ENCODE peak calls at places on chromosomes 2 and 18, in eight cellular contexts. One of them, this sample, is unnamed.
A peak's percentile ranks its signal among the peaks of the same experiment; 100 is the strongest.

GRCh38 chr2:66134113-66134730 is 300.7 kb upstream of the MEIS1 start:
- DNase-seq in stimulated activated CD4-positive, alpha-beta T cell treated with anti-CD3 and anti-CD28 coated beads, Interleukin-2, amount 100 ng/mL, for 24 hours: no peak
- DNase-seq in glutamatergic neuron: no peak
- DNase-seq in uterus: no peak
- DNase-seq in epithelial cell of esophagus: no peak
- DNase-seq in fibroblast of pulmonary artery: no peak
- DNase-seq in choroid plexus epithelial cell: no peak
- DNase-seq in fibroblast of the conjunctiva: no peak
- DNase-seq in this sample: no peak

GRCh38 chr2:9032555-9032954 is 29.1 kb upstream of the MBOAT2 start:
- DNase-seq in stimulated activated CD4-positive, alpha-beta T cell treated with anti-CD3 and anti-CD28 coated beads, Interleukin-2, amount 100 ng/mL, for 24 hours: no peak
- DNase-seq in glutamatergic neuron: no peak
- DNase-seq in uterus: no peak
- DNase-seq in epithelial cell of esophagus: no peak
- DNase-seq in fibroblast of pulmonary artery: no peak
- DNase-seq in choroid plexus epithelial cell: no peak
- DNase-seq in fibroblast of the conjunctiva: no peak
- DNase-seq in this sample: no peak

GRCh38 chr2:16247371-16248177 is 307.2 kb downstream of the MYCN start:
- DNase-seq in stimulated activated CD4-positive, alpha-beta T cell treated with anti-CD3 and anti-CD28 coated beads, Interleukin-2, amount 100 ng/mL, for 24 hours: no peak
- DNase-seq in glutamatergic neuron: no peak
- DNase-seq in uterus: no peak
- DNase-seq in epithelial cell of esophagus: no peak
- DNase-seq in fibroblast of pulmonary artery: no peak
- DNase-seq in choroid plexus epithelial cell: no peak
- DNase-seq in fibroblast of the conjunctiva: no peak
- DNase-seq in this sample: no peak

GRCh38 chr2:46150445-46150970 is 146.7 kb upstream of the EPAS1 start:
- DNase-seq in stimulated activated CD4-positive, alpha-beta T cell treated with anti-CD3 and anti-CD28 coated beads, Interleukin-2, amount 100 ng/mL, for 24 hours: no peak
- DNase-seq in glutamatergic neuron: no peak
- DNase-seq in uterus: no peak
- DNase-seq in epithelial cell of esophagus: no peak
- DNase-seq in fibroblast of pulmonary artery: no peak
- DNase-seq in choroid plexus epithelial cell: no peak
- DNase-seq in fibroblast of the conjunctiva: no peak
- DNase-seq in this sample: no peak

GRCh38 chr2:171810409-171810993 is 83.5 kb downstream of the SLC25A12 start:
- DNase-seq in stimulated activated CD4-positive, alpha-beta T cell treated with anti-CD3 and anti-CD28 coated beads, Interleukin-2, amount 100 ng/mL, for 24 hours: no peak
- DNase-seq in glutamatergic neuron: no peak
- DNase-seq in uterus: no peak
- DNase-seq in epithelial cell of esophagus: no peak
- DNase-seq in fibroblast of pulmonary artery: peak; percentile 53
- DNase-seq in choroid plexus epithelial cell: peak; percentile 66
- DNase-seq in fibroblast of the conjunctiva: peak; percentile 24
- DNase-seq in this sample: no peak

GRCh38 chr2:28506112-28506511 is 10.3 kb downstream of the PLB1 start:
- DNase-seq in stimulated activated CD4-positive, alpha-beta T cell treated with anti-CD3 and anti-CD28 coated beads, Interleukin-2, amount 100 ng/mL, for 24 hours: no peak
- DNase-seq in glutamatergic neuron: no peak
- DNase-seq in uterus: no peak
- DNase-seq in epithelial cell of esophagus: no peak
- DNase-seq in fibroblast of pulmonary artery: no peak
- DNase-seq in choroid plexus epithelial cell: no peak
- DNase-seq in fibroblast of the conjunctiva: no peak
- DNase-seq in this sample: no peak

GRCh38 chr2:127985735-127986134 is 42.1 kb downstream of the SAP130 start:
- DNase-seq in stimulated activated CD4-positive, alpha-beta T cell treated with anti-CD3 and anti-CD28 coated beads, Interleukin-2, amount 100 ng/mL, for 24 hours: no peak
- DNase-seq in glutamatergic neuron: no peak
- DNase-seq in uterus: no peak
- DNase-seq in epithelial cell of esophagus: no peak
- DNase-seq in fibroblast of pulmonary artery: no peak
- DNase-seq in choroid plexus epithelial cell: no peak
- DNase-seq in fibroblast of the conjunctiva: no peak
- DNase-seq in this sample: no peak

GRCh38 chr2:41414486-41415230 is 633.2 kb upstream of the PKDCC start:
- DNase-seq in stimulated activated CD4-positive, alpha-beta T cell treated with anti-CD3 and anti-CD28 coated beads, Interleukin-2, amount 100 ng/mL, for 24 hours: no peak
- DNase-seq in glutamatergic neuron: no peak
- DNase-seq in uterus: no peak
- DNase-seq in epithelial cell of esophagus: peak; percentile 63
- DNase-seq in fibroblast of pulmonary artery: peak; percentile 65
- DNase-seq in choroid plexus epithelial cell: peak; percentile 50
- DNase-seq in fibroblast of the conjunctiva: peak; percentile 4
- DNase-seq in this sample: peak; percentile 21

GRCh38 chr2:27907547-27907946 is 17.0 kb downstream of the BABAM2 start:
- DNase-seq in stimulated activated CD4-positive, alpha-beta T cell treated with anti-CD3 and anti-CD28 coated beads, Interleukin-2, amount 100 ng/mL, for 24 hours: no peak
- DNase-seq in glutamatergic neuron: no peak
- DNase-seq in uterus: no peak
- DNase-seq in epithelial cell of esophagus: peak; percentile 28
- DNase-seq in fibroblast of pulmonary artery: no peak
- DNase-seq in choroid plexus epithelial cell: no peak
- DNase-seq in fibroblast of the conjunctiva: no peak
- DNase-seq in this sample: no peak

GRCh38 chr18:77422974-77423373 is 173.3 kb downstream of the GALR1 start:
- DNase-seq in stimulated activated CD4-positive, alpha-beta T cell treated with anti-CD3 and anti-CD28 coated beads, Interleukin-2, amount 100 ng/mL, for 24 hours: no peak
- DNase-seq in glutamatergic neuron: no peak
- DNase-seq in uterus: no peak
- DNase-seq in epithelial cell of esophagus: no peak
- DNase-seq in fibroblast of pulmonary artery: no peak
- DNase-seq in choroid plexus epithelial cell: peak; percentile 13
- DNase-seq in fibroblast of the conjunctiva: no peak
- DNase-seq in this sample: no peak